ENCODE peak calls at places on chromosome 2, in seven cellular contexts. V is upper lobe of right lung; C is CD4-positive, alpha-beta memory T cell; D is right cardiac atrium; P is lower lobe of right lung; A is CD8-positive, alpha-beta memory T cell; M is tibial artery. L is an unnamed sample.

GRCh38 chr2:234288974-234289455 is 207.9 kb downstream of the ARL4C start:
- DNase-seq in V (peak; percentile 80), C (peak; percentile 82), D (peak; percentile 77), P (peak; percentile 68), A (peak; percentile 70), M (peak; percentile 57), L (no peak)

GRCh38 chr2:71999580-71999979 is 148.1 kb downstream of the CYP26B1 start:
- DNase-seq in V (no peak), C (no peak), D (no peak), P (no peak), A (no peak), M (no peak), L (no peak)

GRCh38 chr2:237927135-237927534 is 39.7 kb upstream of the UBE2F start:
- DNase-seq in V (no peak), C (no peak), D (no peak), P (no peak), A (no peak), M (no peak), L (no peak)

GRCh38 chr2:236167297-236168109 is 683 bp downstream of the GBX2 start:
- DNase-seq in V (peak; percentile 61), C (no peak), D (no peak), P (no peak), A (no peak), M (no peak), L (no peak)

GRCh38 chr2:124804014-124804940 is 779.2 kb downstream of the CNTNAP5 start:
- DNase-seq in V (no peak), C (no peak), D (no peak), P (no peak), A (no peak), M (no peak), L (no peak)

GRCh38 chr2:229350117-229350805 is 79.2 kb upstream of the PID1 start:
- DNase-seq in V (no peak), C (no peak), D (no peak), P (no peak), A (no peak), M (no peak), L (no peak)

GRCh38 chr2:8502316-8502715 is 179.5 kb upstream of the ID2 start:
- DNase-seq in V (peak; percentile 56), C (no peak), D (peak; percentile 69), P (no peak), A (no peak), M (no peak), L (no peak)

GRCh38 chr2:99810241-99810640 is 320.4 kb upstream of the REV1 start:
- DNase-seq in V (no peak), C (no peak), D (no peak), P (no peak), A (no peak), M (no peak), L (no peak)

GRCh38 chr2:204325468-204325867 is 219.8 kb upstream of the PARD3B start:
- DNase-seq in V (no peak), C (peak; percentile 68), D (peak; percentile 55), P (no peak), A (peak; percentile 37), M (peak; percentile 49), L (no peak)

GRCh38 chr2:147331790-147332419 is 512.9 kb upstream of the ACVR2A start:
- DNase-seq in V (no peak), C (peak; percentile 54), D (no peak), P (no peak), A (no peak), M (no peak), L (no peak)

DNA sequence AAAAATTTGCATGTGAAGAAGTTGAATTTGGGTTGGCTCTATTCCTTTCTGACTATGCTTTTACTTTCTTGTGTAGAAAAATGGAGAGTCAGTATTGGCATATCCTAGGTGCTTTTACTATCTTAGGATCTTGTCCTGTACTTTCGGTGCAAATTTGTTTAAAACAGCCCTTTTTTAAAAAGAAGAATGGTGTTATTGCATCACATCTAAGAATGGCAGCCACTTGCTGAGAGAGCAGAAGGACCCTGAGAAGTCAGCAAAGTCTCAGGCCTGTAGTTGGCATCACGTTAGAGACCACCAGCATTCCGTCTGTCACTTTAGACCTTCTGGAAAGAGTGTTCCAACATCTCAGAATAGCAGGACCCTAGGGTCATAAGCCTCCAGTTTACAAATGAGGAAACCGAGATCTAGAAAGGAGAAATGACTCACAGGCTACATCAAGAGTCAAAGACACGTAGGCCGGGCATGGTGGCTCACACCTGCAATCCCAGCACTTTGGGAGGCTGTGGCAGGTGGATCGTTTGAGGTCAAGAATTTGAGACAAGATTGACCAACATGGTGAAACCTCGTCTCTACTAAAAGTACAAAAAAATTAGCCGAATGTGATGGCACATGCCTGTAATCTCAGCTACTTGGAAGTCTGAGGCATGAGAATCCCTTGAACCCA is 42.5 kb downstream of the SPATS2L start:
- DNase-seq in V (no peak), C (no peak), D (no peak), P (no peak), A (no peak), M (no peak), L (no peak)
- H3K27ac ChIP-seq in V (no peak overlapping the region), C (no peak overlapping the region), D (no peak overlapping the region), P (no peak overlapping the region), A (no peak overlapping the region), M (no peak overlapping the region), L (no peak overlapping the region)

DNA sequence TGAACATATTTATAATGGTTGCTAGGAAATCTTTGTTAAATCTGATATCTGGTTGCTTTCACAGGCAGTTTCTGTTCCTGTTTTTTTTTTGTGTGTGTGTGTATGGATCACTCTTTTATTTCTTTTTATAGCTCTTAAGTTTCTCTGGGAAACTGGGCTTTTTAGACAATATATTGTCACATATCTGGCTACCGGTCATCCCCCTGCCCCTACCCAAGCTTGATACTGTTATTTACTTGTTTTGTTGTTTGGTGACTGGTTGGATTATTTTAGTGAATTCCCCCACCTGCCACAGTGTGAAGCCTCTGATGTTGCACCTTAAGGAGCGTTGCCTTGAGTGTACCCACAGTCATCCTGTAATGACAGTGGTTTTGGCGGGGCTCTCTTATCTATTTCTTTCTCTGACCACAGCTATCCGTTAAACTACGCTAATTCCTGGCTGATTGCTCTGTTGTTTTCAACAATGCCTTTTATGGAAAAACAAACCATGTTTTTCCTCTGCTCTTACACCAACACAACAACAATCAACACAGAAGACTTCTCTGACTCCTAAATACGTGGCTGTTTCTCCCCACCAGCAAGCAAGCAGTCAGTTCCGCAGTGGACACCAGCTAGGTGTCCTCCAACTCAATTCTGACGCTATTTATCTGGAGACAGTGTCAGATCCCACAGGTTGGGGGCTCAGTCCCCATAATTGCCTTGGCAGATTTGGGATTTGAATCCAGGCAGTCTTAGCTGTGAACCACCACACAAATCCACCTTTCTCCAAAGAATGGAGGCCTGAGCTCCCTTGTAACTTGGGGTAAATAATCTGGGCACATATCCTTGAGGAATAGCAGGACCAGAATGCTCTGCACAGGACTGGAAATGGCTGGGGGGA is 10.9 kb downstream of the GNLY start:
- DNase-seq in V (no peak), C (peak; percentile 16), D (no peak), P (no peak), A (peak; percentile 47), M (no peak), L (no peak)
- H3K27ac ChIP-seq in V (peak overlapping the region; percentile 94), C (no peak overlapping the region), D (peak overlapping the region; percentile 49), P (peak overlapping the region; percentile 94), A (no peak overlapping the region), M (peak overlapping the region; percentile 52), L (peak overlapping the region; percentile 22)

GRCh38 chr2:178859760-178860159 is 52.5 kb upstream of the TTN start:
- DNase-seq in V (no peak), C (no peak), D (no peak), P (no peak), A (no peak), M (no peak), L (peak; percentile 46)
- H3K27ac ChIP-seq in V (no peak overlapping the region), C (no peak overlapping the region), D (peak overlapping the region; percentile 78), P (no peak overlapping the region), A (no peak overlapping the region), M (peak overlapping the region; percentile 59), L (no peak overlapping the region)

DNA sequence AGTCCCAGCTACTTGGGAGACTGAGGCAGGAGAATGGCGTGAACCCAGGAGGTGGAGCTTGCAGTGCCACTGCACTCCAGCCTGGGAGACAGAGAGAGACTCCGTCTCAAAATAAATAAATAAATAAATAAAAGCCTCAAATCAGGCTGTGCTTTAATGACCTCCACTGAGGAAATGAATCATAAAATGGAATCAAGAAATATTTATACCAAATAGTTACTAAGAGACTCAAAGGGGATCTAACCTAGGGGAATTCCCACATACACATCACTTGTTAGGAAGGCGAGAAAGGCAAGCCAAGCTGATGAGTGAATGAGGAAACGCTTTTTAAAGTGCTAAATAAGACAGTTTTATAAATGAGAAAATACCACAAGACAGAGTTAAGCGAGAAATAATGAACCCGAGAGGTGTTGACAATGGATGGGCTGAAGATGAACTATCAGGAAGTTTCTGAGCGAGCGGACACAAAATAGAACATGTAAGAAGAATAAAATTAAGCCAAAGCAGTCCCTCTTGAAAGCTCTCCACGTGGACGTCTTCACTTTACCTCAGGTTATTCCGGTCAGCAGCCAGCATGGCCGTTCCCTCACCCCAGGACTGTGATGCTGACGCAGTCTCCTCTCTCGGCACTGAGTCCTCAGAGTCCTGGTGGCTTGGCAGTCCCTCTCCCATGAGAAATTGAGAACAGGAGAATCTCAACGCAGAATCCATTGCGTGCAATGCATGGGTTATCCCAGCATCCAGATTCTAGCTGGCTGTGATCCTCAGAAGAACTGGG is 22.4 kb downstream of the PXDN start:
- DNase-seq in V (no peak), C (no peak), D (no peak), P (no peak), A (no peak), M (peak; percentile 39), L (no peak)
- H3K27ac ChIP-seq in V (peak overlapping the region; percentile 82), C (no peak overlapping the region), D (peak overlapping the region; percentile 90), P (peak overlapping the region; percentile 75), A (no peak overlapping the region), M (peak overlapping the region; percentile 71), L (no peak overlapping the region)

GRCh38 chr2:160365691-160366367 is 127.8 kb downstream of the RBMS1 start:
- DNase-seq in V (no peak), C (no peak), D (peak; percentile 93), P (no peak), A (no peak), M (peak; percentile 81), L (no peak)
- H3K27ac ChIP-seq in V (no peak overlapping the region), C (no peak overlapping the region), D (no peak overlapping the region), P (peak overlapping the region; percentile 28), A (no peak overlapping the region), M (no peak overlapping the region), L (no peak overlapping the region)

DNA sequence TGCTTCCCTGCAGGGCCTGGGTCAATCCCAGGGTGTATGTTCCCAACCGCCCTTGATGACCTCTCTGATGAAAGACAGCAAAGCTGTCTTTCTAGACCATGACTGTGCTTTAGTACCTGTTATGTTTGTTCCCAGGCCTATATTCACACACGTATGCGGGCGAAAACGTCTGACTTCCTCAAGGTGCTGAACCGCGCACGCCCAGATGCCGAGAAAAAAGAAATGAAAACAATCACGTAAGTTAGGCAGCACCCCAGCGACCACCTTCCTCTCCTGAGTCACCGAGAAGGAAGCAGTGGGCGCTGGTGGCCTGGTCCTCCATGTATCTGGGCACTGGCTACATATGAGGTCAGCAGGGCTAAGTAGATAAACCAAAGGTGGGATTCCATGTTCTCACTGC is 11.1 kb upstream of the GPBAR1 start:
- DNase-seq in V (no peak), C (no peak), D (no peak), P (no peak), A (no peak), M (no peak), L (no peak)
- H3K27ac ChIP-seq in V (no peak overlapping the region), C (no peak overlapping the region), D (no peak overlapping the region), P (no peak overlapping the region), A (no peak overlapping the region), M (no peak overlapping the region), L (no peak overlapping the region)

GRCh38 chr2:200456567-200456966 is 53.3 kb downstream of the KCTD18 start:
- DNase-seq in V (no peak), C (no peak), D (no peak), P (no peak), A (no peak), M (no peak), L (no peak)
- H3K27ac ChIP-seq in V (no peak overlapping the region), C (no peak overlapping the region), D (peak overlapping the region; percentile 35), P (no peak overlapping the region), A (no peak overlapping the region), M (no peak overlapping the region), L (peak overlapping the region; percentile 69)